ENCODE peak calls at places on chromosomes 16 and 17, in ten cellular contexts. U is body of pancreas, F is upper lobe of left lung, R is K562, J is heart left ventricle, I is HepG2, G is A549, N is GM12878, H is HCT116, B is gastrocnemius medialis. D is an unnamed sample.
A peak's percentile ranks its signal among the peaks of the same experiment; 100 is the strongest.

GRCh38 chr16:9123401-9123800 is 32.0 kb downstream of the HAPSTR1 start:
- ATAC-seq in J (no peak), G (no peak), U (no peak), I (no peak), B (no peak), H (no peak), N (no peak), F (no peak), R (no peak), D (no peak)

GRCh38 chr17:27498615-27499316 is 42.5 kb downstream of the KSR1 start:
- ATAC-seq in U (no peak), N (no peak), H (no peak), G (no peak), I (no peak), F (no peak), R (no peak), J (no peak), B (no peak), D (no peak)

GRCh38 chr17:18020971-18021370 is 18.0 kb downstream of the ATPAF2 start:
- ATAC-seq in N (no peak), F (no peak), I (no peak), G (no peak), H (no peak), R (no peak), B (no peak), U (no peak), J (no peak), D (no peak)

GRCh38 chr16:49980166-49980565 is 44.9 kb upstream of the CNEP1R1 start:
- ATAC-seq in R (peak; percentile 49), U (no peak), F (no peak), N (no peak), J (no peak), B (no peak), H (no peak), I (no peak), G (no peak), D (no peak)

GRCh38 chr17:36008998-36009665 is 7.8 kb upstream of the CCL15 start:
- ATAC-seq in J (no peak), G (no peak), R (peak; percentile 100), F (no peak), B (no peak), H (peak; percentile 79), I (peak; percentile 91), U (no peak), N (peak; percentile 77), D (no peak)

GRCh38 chr16:84983308-84983707 is 28.0 kb downstream of the ZDHHC7 start:
- ATAC-seq in H (no peak), G (peak; percentile 8), F (peak; percentile 71), U (no peak), J (no peak), I (no peak), N (no peak), B (no peak), R (no peak), D (no peak)

GRCh38 chr17:33220031-33220430 is 73.1 kb downstream of the ASIC2 start:
- ATAC-seq in B (no peak), H (no peak), I (no peak), U (no peak), N (no peak), F (no peak), G (no peak), J (no peak), R (no peak), D (no peak)

GRCh38 chr16:12225816-12226480 is 249.4 kb downstream of the SNX29 start:
- ATAC-seq in F (no peak), I (no peak), U (no peak), J (no peak), N (no peak), G (no peak), H (no peak), B (no peak), R (no peak), D (peak; percentile 48)

GRCh38 chr16:1941162-1941923 is 1.7 kb downstream of the MSRB1 start:
- ATAC-seq in R (peak; percentile 25), G (no peak), B (peak; percentile 42), J (no peak), N (no peak), F (no peak), H (no peak), U (peak; percentile 13), I (peak; percentile 67), D (no peak)

GRCh38 chr16:1944612-1945199 is 1.7 kb upstream of the MSRB1 start:
- ATAC-seq in H (no peak), I (no peak), J (no peak), N (no peak), R (no peak), B (no peak), U (no peak), F (no peak), G (no peak), D (no peak)

GRCh38 chr16:1941924-1942809 is 832 bp downstream of the MSRB1 start:
- ATAC-seq in R (peak; percentile 34), I (no peak), F (no peak), J (peak; percentile 11), N (peak; percentile 5), B (peak; percentile 5), U (peak; percentile 14), H (peak; percentile 1), G (peak; percentile 12), D (no peak)

GRCh38 chr16:1940273-1941161 is 2.5 kb downstream of the MSRB1 start:
- ATAC-seq in N (no peak), F (no peak), J (no peak), G (no peak), I (peak; percentile 65), B (peak; percentile 50), H (no peak), R (no peak), U (peak; percentile 72), D (no peak)

DNA sequence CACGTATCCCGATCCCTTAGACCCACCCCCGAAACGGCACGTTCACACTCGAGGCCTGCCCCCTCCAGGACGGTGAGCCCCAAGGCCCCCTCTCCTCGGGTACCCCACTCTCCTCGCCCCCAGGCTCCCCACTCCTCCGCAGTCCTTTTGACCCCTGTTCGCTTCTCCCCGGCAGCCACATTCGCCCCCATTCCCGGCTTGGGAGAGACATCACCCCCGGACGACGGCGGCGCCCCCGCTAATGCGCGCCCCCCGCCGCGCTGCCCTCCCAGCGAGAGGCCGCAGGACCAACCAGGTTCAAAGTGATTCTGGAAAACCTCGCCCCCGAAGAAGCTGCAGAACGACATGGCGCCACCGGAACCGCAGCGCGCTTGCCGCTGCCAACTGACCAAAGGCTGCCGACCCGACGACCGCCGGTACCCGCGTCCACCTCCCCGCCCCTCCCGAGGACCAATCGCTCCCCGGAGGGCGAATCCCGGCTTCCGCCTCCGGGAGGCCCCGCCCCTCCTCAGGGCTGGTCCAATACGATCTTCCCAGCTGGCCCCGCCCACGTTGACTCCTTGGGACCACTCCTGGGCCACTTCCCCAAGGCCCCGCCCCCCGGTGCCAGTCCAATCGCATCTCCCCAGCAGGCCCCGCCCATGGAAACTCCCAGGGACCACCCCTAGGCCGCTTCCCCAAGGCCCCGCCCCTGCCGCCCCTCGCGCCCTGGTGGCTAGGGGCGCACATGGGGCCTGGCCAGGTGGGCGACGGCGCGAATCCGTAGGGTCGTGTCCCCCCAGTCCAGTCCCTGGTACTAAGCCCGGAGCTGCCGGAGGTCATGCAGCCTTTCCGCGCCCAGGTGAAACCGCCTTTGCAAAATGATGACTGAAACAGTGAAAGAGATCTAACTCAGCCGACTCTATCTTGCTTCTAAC is at the start of gene MSRB1:
- ATAC-seq in U (peak; percentile 81), H (peak; percentile 97), B (peak; percentile 59), N (peak; percentile 98), G (peak; percentile 84), J (peak; percentile 95), I (peak; percentile 56), F (peak; percentile 98), R (peak; percentile 95), D (peak; percentile 97)
- H3K27ac ChIP-seq in U (peak within 1 kb of the TSS; percentile 81), H (peak within 1 kb of the TSS; percentile 61), B (peak within 1 kb of the TSS; percentile 100), N (peak within 1 kb of the TSS; percentile 54), G (peak within 1 kb of the TSS; percentile 79), J (peak within 1 kb of the TSS; percentile 81), I (peak within 1 kb of the TSS; percentile 96), F (peak within 1 kb of the TSS; percentile 94), R (peak within 1 kb of the TSS; percentile 51), D (peak within 1 kb of the TSS; percentile 96)

GRCh38 chr17:58529275-58529674 is 14.8 kb upstream of the MTMR4 start:
- ATAC-seq in I (no peak), F (no peak), R (no peak), B (no peak), H (no peak), N (no peak), U (no peak), G (no peak), J (no peak), D (no peak)

GRCh38 chr17:58527949-58528348 is 13.5 kb upstream of the MTMR4 start:
- ATAC-seq in F (no peak), G (no peak), J (no peak), I (no peak), B (no peak), R (no peak), U (no peak), H (no peak), N (peak; percentile 73), D (no peak)

GRCh38 chr17:58525239-58525638 is 10.8 kb upstream of the MTMR4 start:
- ATAC-seq in J (peak; percentile 33), H (no peak), B (peak; percentile 51), R (no peak), U (peak; percentile 48), I (no peak), G (no peak), F (peak; percentile 37), N (no peak), D (peak; percentile 71)

GRCh38 chr17:58528443-58528842 is 14.0 kb upstream of the MTMR4 start:
- ATAC-seq in J (no peak), R (no peak), N (no peak), G (no peak), F (no peak), I (no peak), H (no peak), U (no peak), B (no peak), D (no peak)

GRCh38 chr17:58527306-58527705 is 12.9 kb upstream of the MTMR4 start:
- ATAC-seq in B (no peak), U (no peak), J (no peak), F (no peak), G (no peak), R (peak; percentile 23), N (peak; percentile 50), I (peak; percentile 47), H (no peak), D (no peak)
- TF ChIP-seq CTCF in B (no peak), U (no peak), J (peak; percentile 19), F (no peak), G (no peak), R (peak; percentile 7), N (peak; percentile 36), I (peak; percentile 34), H (peak; percentile 35), D (no peak)

DNA sequence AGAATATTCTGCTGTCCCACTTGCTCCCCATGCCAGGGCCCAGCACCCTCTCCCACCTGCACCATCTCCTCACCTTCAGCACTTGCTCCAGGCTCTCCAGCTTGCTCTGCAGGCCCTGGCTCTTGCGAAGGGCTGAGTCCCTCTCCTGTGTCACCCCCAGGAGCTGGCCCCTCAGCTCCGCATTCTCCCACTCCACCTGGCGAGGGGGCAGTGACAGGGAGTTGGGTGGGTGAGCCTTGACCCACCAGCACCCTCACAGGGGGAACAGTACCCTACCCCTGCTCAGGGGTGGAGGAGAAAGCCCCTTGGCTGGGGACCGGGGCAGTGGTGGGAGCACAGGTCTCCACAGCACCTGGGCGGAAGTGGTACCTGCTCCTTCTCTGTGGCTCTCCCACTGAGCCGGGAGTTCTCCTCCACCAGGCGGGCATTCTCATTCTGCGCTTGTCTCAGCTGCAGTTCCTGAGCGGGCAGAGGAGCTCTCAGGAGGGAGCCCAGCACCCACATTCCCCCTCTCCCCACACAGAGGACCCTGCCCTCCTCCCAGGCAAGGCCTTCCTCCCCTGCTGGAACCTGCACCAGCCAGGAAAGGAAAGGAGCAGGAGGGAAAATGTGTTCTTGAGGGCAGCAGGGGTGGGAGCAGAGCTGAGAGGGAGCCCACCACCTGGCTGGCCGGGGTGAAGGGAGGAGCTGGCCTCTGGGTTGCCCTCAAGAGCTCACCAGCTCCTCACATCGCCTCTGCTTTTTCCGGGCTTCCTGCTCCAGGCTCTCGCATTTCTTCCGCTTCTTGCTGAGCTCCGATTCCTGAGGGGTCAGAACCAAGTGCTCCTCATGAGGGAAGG is 5.8 kb downstream of the TSPOAP1 start:
- ATAC-seq in R (no peak), U (no peak), B (no peak), N (no peak), I (no peak), J (no peak), F (no peak), H (no peak), G (no peak), D (no peak)
- TF ChIP-seq POLR2A in R (no peak), U (no peak), B (no peak), N (peak; percentile 45), I (no peak), J (no peak), F (no peak), H (no peak), G (no peak), D (no peak)

GRCh38 chr17:77148109-77148958 is 7.6 kb downstream of the SEC14L1 start:
- ATAC-seq in I (peak; percentile 81), R (no peak), G (no peak), F (no peak), U (no peak), H (no peak), N (no peak), J (no peak), B (no peak), D (no peak)
- H3K27ac ChIP-seq in I (peak overlapping the region; percentile 12), R (no peak overlapping the region), G (no peak overlapping the region), F (peak overlapping the region; percentile 98), U (peak overlapping the region; percentile 78), H (no peak overlapping the region), N (peak overlapping the region; percentile 45), J (peak overlapping the region; percentile 92), B (peak overlapping the region; percentile 96), D (peak overlapping the region; percentile 60)